ENCODE peak calls at places on chromosomes 4 and X, in eight cellular contexts. S is substantia nigra; V is GM12865; D is activated T-helper 1 cell treated with anti-CD3 and anti-CD28 coated beads, Interleukin-2, amount 50 U/mL, for 16 hours; E is frontal cortex; B is GF-D8; A is sciatic nerve; G is iris pigment epithelial cell. O is an unnamed sample.

GRCh38 chr4:106690487-106690886 is 321.9 kb upstream of the GIMD1 start:
- DNase-seq in G (peak; percentile 89), V (no peak), S (no peak), E (no peak), B (peak; percentile 78), D (no peak), A (no peak), O (no peak)

GRCh38 chr4:797066-797465 is 28.9 kb downstream of the CPLX1 start:
- DNase-seq in D (no peak), A (no peak), V (no peak), E (no peak), B (no peak), G (no peak), S (no peak), O (no peak)

GRCh38 chr4:143391895-143392294 is 55.2 kb downstream of the GAB1 start:
- DNase-seq in B (no peak), V (no peak), E (no peak), A (no peak), G (peak; percentile 78), S (no peak), D (no peak), O (no peak)

GRCh38 chr4:16897991-16898827 is at the start of gene LDB2:
- DNase-seq in A (peak; percentile 81), E (no peak), S (peak; percentile 7), G (peak; percentile 81), B (no peak), D (no peak), V (peak; percentile 14), O (no peak)

GRCh38 chrX:39678914-39679313 is 418.8 kb downstream of the BCOR start:
- DNase-seq in A (no peak), S (no peak), D (no peak), E (no peak), G (no peak), B (no peak), V (no peak), O (no peak)

GRCh38 chr4:101670370-101670769 is 120.2 kb upstream of the BANK1 start:
- DNase-seq in B (no peak), G (no peak), D (no peak), V (no peak), S (no peak), E (no peak), A (no peak), O (no peak)

GRCh38 chrX:53188763-53189162 is 36.2 kb downstream of the KDM5C start:
- DNase-seq in G (peak; percentile 22), S (no peak), A (no peak), D (no peak), V (peak; percentile 78), E (no peak), B (no peak), O (no peak)

GRCh38 chrX:38882894-38883620 is 81.8 kb downstream of the MID1IP1 start:
- DNase-seq in D (no peak), S (no peak), G (peak; percentile 47), A (no peak), E (no peak), V (no peak), B (peak; percentile 38), O (peak; percentile 49)

GRCh38 chrX:16822723-16823122 is 36.5 kb downstream of the TXLNG start:
- DNase-seq in G (peak; percentile 85), A (no peak), V (no peak), D (no peak), S (no peak), B (no peak), E (no peak), O (no peak)

GRCh38 chrX:101390664-101391525 is at the start of gene RPL36A:
- DNase-seq in D (peak; percentile 47), A (peak; percentile 90), S (peak; percentile 72), G (peak; percentile 88), B (peak; percentile 75), V (peak; percentile 95), E (no peak), O (peak; percentile 62)

GRCh38 chr4:10045481-10045880 is 24.2 kb upstream of the SLC2A9 start:
- DNase-seq in E (no peak), D (no peak), V (no peak), B (no peak), S (no peak), G (peak; percentile 79), A (no peak), O (no peak)